ENCODE peak calls at places on chromosomes 16 and 17, in five cellular contexts. G is activated CD8-positive, alpha-beta memory T cell treated with anti-CD3 and anti-CD28 coated beads for 4 hours; M is renal cortical epithelial cell; O is AML-193; B is HFFc6. H is an unnamed sample.
A peak's percentile ranks its signal among the peaks of the same experiment; 100 is the strongest.

GRCh38 chr17:32849879-32850278 is 27.0 kb downstream of the MYO1D start:
- DNase-seq in G (no peak), M (no peak), O (no peak), B (no peak), H (no peak)

GRCh38 chr16:54080524-54081008 is 206.0 kb downstream of the IRX3 start:
- DNase-seq in G (no peak), M (peak; percentile 99), O (no peak), B (peak; percentile 93), H (no peak)

GRCh38 chr16:85383836-85384825 is 229.0 kb upstream of the GSE1 start:
- DNase-seq in G (no peak), M (no peak), O (no peak), B (no peak), H (no peak)

GRCh38 chr17:73536700-73537680 is 107.3 kb downstream of the SDK2 start:
- DNase-seq in G (no peak), M (no peak), O (no peak), B (no peak), H (no peak)

GRCh38 chr17:44997733-44998520 is 29.8 kb upstream of the C1QL1 start:
- DNase-seq in G (no peak), M (no peak), O (no peak), B (no peak), H (no peak)

GRCh38 chr17:77476920-77477805 is 336.4 kb downstream of the SEC14L1 start:
- DNase-seq in G (no peak), M (peak; percentile 93), O (no peak), B (peak; percentile 100), H (peak; percentile 39)

GRCh38 chr17:75832164-75832651 is 12.0 kb downstream of the UNC13D start:
- DNase-seq in G (no peak), M (peak; percentile 28), O (no peak), B (peak; percentile 68), H (peak; percentile 84)

GRCh38 chr16:8850279-8850885 is 18.4 kb downstream of the CARHSP1 start:
- DNase-seq in G (no peak), M (peak; percentile 78), O (peak; percentile 69), B (peak; percentile 72), H (peak; percentile 85)

GRCh38 chr16:66913081-66913480 is 5.6 kb downstream of the CDH16 start:
- DNase-seq in G (no peak), M (no peak), O (no peak), B (no peak), H (no peak)

GRCh38 chr16:58501242-58502131 is 1.5 kb downstream of the NDRG4 start:
- DNase-seq in G (no peak), M (no peak), O (no peak), B (no peak), H (no peak)

GRCh38 chr16:86048221-86048620 is 149.3 kb downstream of the IRF8 start:
- DNase-seq in G (no peak), M (no peak), O (no peak), B (no peak), H (no peak)

GRCh38 chr16:86664518-86665318 is 86.4 kb downstream of the FOXL1 start:
- DNase-seq in G (peak; percentile 2), M (peak; percentile 98), O (no peak), B (peak; percentile 95), H (peak; percentile 62)

GRCh38 chr17:55825213-55825612 is 74.4 kb downstream of the PCTP start:
- DNase-seq in G (no peak), M (peak; percentile 14), O (no peak), B (no peak), H (no peak)

GRCh38 chr17:1878419-1879121 is 48.8 kb downstream of the RPA1 start:
- DNase-seq in G (no peak), M (no peak), O (no peak), B (no peak), H (no peak)

GRCh38 chr16:74749291-74750055 is 25.1 kb downstream of the FA2H start:
- DNase-seq in G (no peak), M (peak; percentile 43), O (no peak), B (no peak), H (no peak)

GRCh38 chr16:73890524-73891500 is 405.8 kb upstream of the PSMD7 start:
- DNase-seq in G (no peak), M (no peak), O (peak; percentile 0), B (no peak), H (no peak)

GRCh38 chr17:55770220-55770870 is 19.5 kb downstream of the PCTP start:
- DNase-seq in G (no peak), M (peak; percentile 70), O (peak; percentile 65), B (peak; percentile 72), H (peak; percentile 28)

GRCh38 chr17:55053855-55054254 is 85.3 kb downstream of the STXBP4 start:
- DNase-seq in G (no peak), M (peak; percentile 11), O (peak; percentile 31), B (no peak), H (no peak)